ENCODE peak calls at places on chromosomes 5 and 9, in five cellular contexts. W is fibroblast of pulmonary artery, I is AG09309, R is astrocyte of the spinal cord, K is left ventricle myocardium inferior. V is an unnamed sample.

GRCh38 chr5:51380603-51381207 is 2.5 kb upstream of the ISL1 start:
- DNase-seq in W (peak), I (no peak), R (no peak), K (no peak), V (peak)

GRCh38 chr5:158648631-158649030 is 451.1 kb downstream of the EBF1 start:
- DNase-seq in W (no peak), K (no peak), I (no peak), R (no peak), V (no peak)

GRCh38 chr5:89968870-89969472 is 440.6 kb downstream of the CETN3 start:
- DNase-seq in R (peak), I (no peak), K (no peak), W (peak), V (no peak)

GRCh38 chr5:1010641-1011046 is 2.0 kb downstream of the NKD2 start:
- DNase-seq in I (no peak), R (no peak), K (peak), W (no peak), V (no peak)

GRCh38 chr5:112574566-112574965 is 155.5 kb upstream of the EPB41L4A start:
- DNase-seq in W (no peak), I (no peak), K (no peak), R (no peak), V (no peak)

GRCh38 chr9:33131505-33132248 is 35.5 kb downstream of the B4GALT1 start:
- DNase-seq in I (no peak), W (no peak), K (no peak), R (no peak), V (no peak)

GRCh38 chr5:89279458-89280036 is 396.6 kb upstream of the MEF2C start:
- DNase-seq in K (no peak), R (no peak), W (no peak), I (no peak), V (no peak)

GRCh38 chr5:148418511-148418910 is 34.8 kb downstream of the FBXO38 start:
- DNase-seq in W (no peak), K (no peak), R (no peak), I (no peak), V (no peak)

GRCh38 chr9:18489861-18490260 is 15.9 kb downstream of the ADAMTSL1 start:
- DNase-seq in R (peak), I (peak), K (no peak), W (peak), V (no peak)

GRCh38 chr5:68305223-68305865 is 89.8 kb downstream of the PIK3R1 start:
- DNase-seq in K (peak), R (no peak), I (no peak), W (no peak), V (no peak)

GRCh38 chr9:136190656-136191548 is 14.0 kb downstream of the LHX3 start:
- DNase-seq in K (no peak), R (no peak), I (no peak), W (no peak), V (no peak)

GRCh38 chr5:93705896-93706295 is 35.5 kb downstream of the POU5F2 start:
- DNase-seq in W (no peak), I (no peak), K (no peak), R (peak), V (no peak)

GRCh38 chr5:67032921-67033664 is 163.5 kb downstream of the CD180 start:
- DNase-seq in K (no peak), I (peak), R (peak), W (peak), V (no peak)

GRCh38 chr5:132180134-132180745 is 47.4 kb downstream of the P4HA2 start:
- DNase-seq in R (peak), K (no peak), I (peak), W (peak), V (peak)

GRCh38 chr5:40367260-40367659 is 312.5 kb upstream of the PTGER4 start:
- DNase-seq in R (no peak), I (no peak), K (no peak), W (peak), V (no peak)

GRCh38 chr9:120924698-120925534 is 1.7 kb downstream of the TRAF1 start:
- DNase-seq in K (no peak), R (no peak), W (no peak), I (no peak), V (no peak)

GRCh38 chr5:91028518-91028956 is 354.6 kb downstream of the ARRDC3 start:
- DNase-seq in I (no peak), R (no peak), K (no peak), W (no peak), V (no peak)

GRCh38 chr5:170628691-170629565 is 125.1 kb downstream of the KCNIP1 start:
- DNase-seq in K (no peak), I (no peak), W (no peak), R (no peak), V (no peak)

GRCh38 chr9:125121156-125121555 is 22.2 kb downstream of the SCAI start:
- DNase-seq in W (no peak), R (no peak), K (no peak), I (no peak), V (no peak)

GRCh38 chr9:133509179-133510083 is 15.3 kb downstream of the MYMK start:
- DNase-seq in I (no peak), K (no peak), R (no peak), W (no peak), V (peak)

GRCh38 chr5:123732261-123732660 is 220.3 kb downstream of the CSNK1G3 start:
- DNase-seq in R (no peak), W (no peak), K (no peak), I (no peak), V (no peak)

GRCh38 chr5:169731221-169731620 is 94.1 kb downstream of the DOCK2 start:
- DNase-seq in I (no peak), R (no peak), K (no peak), W (no peak), V (no peak)

GRCh38 chr5:74261906-74262305 is 378.6 kb downstream of the ENC1 start:
- DNase-seq in I (no peak), W (no peak), R (no peak), K (no peak), V (no peak)

GRCh38 chr5:74262810-74263209 is 377.7 kb downstream of the ENC1 start:
- DNase-seq in I (no peak), W (no peak), K (no peak), R (no peak), V (no peak)

GRCh38 chr5:74257645-74258328 is 382.7 kb downstream of the ENC1 start:
- DNase-seq in W (peak), R (no peak), I (no peak), K (peak), V (peak)

GRCh38 chr5:74256947-74257573 is 383.5 kb downstream of the ENC1 start:
- DNase-seq in K (no peak), W (peak), I (no peak), R (no peak), V (no peak)

DNA sequence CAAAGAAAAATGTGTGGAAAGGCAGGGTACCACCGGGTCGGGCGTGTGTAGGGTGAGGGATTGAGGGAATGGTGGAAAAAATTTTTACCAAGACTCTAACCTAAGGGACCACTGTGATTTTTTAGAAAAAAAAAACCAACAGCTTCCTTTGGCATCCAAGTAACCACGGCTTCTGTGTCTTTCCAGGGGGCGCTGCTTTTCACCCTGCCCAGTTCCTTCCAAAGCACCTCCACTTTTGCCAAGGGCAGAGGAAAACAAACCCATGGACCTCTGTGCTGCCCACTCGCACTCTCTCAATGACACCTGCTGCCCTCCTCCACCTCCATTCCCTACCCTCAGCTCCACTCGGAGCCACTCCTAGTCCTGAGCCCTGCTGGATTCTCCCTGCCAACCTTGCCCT is 381.0 kb downstream of the ENC1 start:
- DNase-seq in I (no peak), R (no peak), K (no peak), W (no peak), V (no peak)
- TF ChIP-seq CTCF in I (no peak), R (no peak), K (no peak), W (no peak), V (no peak)

GRCh38 chr9:94002316-94003140 is 47.4 kb upstream of the BARX1 start:
- DNase-seq in K (no peak), W (peak), R (peak), I (no peak), V (peak)

GRCh38 chr9:93992830-93993229 is 37.7 kb upstream of the BARX1 start:
- DNase-seq in W (no peak), R (no peak), K (no peak), I (no peak), V (no peak)

GRCh38 chr9:93996367-93996766 is 41.2 kb upstream of the BARX1 start:
- DNase-seq in R (no peak), W (no peak), K (no peak), I (no peak), V (no peak)

GRCh38 chr9:93994132-93994531 is 39.0 kb upstream of the BARX1 start:
- DNase-seq in R (no peak), I (no peak), K (no peak), W (no peak), V (no peak)

GRCh38 chr9:93996863-93997262 is 41.7 kb upstream of the BARX1 start:
- DNase-seq in I (no peak), K (no peak), R (no peak), W (no peak), V (no peak)
- TF ChIP-seq CTCF in I (no peak), K (no peak), R (no peak), W (no peak), V (no peak)

GRCh38 chr9:92517046-92517445 is 18.7 kb downstream of the ECM2 start:
- DNase-seq in K (no peak), W (no peak), I (no peak), R (no peak), V (no peak)

GRCh38 chr9:92513349-92513748 is 22.4 kb downstream of the ECM2 start:
- DNase-seq in W (no peak), I (no peak), K (no peak), R (no peak), V (no peak)

GRCh38 chr9:92514635-92515034 is 21.2 kb downstream of the ECM2 start:
- DNase-seq in R (no peak), K (no peak), I (no peak), W (no peak), V (no peak)

GRCh38 chr9:92510747-92511146 is 25.0 kb downstream of the ECM2 start:
- DNase-seq in K (no peak), W (no peak), R (no peak), I (no peak), V (no peak)

GRCh38 chr9:92512622-92513021 is 23.2 kb downstream of the ECM2 start:
- DNase-seq in I (no peak), R (peak), W (no peak), K (no peak), V (no peak)
- TF ChIP-seq CTCF in I (no peak), R (no peak), W (no peak), K (no peak), V (no peak)

GRCh38 chr9:128103589-128103962 is 24.0 kb downstream of the PTGES2 start:
- DNase-seq in R (no peak), I (no peak), K (no peak), W (no peak), V (no peak)
- TF ChIP-seq CTCF in R (peak), I (no peak), K (no peak), W (peak), V (peak)

GRCh38 chr5:120550358-120550757 is 86.3 kb downstream of the PRR16 start:
- DNase-seq in R (no peak), W (no peak), I (no peak), K (no peak), V (no peak)

GRCh38 chr5:120552638-120553037 is 88.5 kb downstream of the PRR16 start:
- DNase-seq in I (no peak), K (no peak), R (peak), W (no peak), V (peak)

GRCh38 chr5:120555345-120555744 is 91.2 kb downstream of the PRR16 start:
- DNase-seq in W (no peak), I (no peak), K (no peak), R (no peak), V (no peak)
- TF ChIP-seq CTCF in W (no peak), I (no peak), K (no peak), R (no peak), V (no peak)

DNA sequence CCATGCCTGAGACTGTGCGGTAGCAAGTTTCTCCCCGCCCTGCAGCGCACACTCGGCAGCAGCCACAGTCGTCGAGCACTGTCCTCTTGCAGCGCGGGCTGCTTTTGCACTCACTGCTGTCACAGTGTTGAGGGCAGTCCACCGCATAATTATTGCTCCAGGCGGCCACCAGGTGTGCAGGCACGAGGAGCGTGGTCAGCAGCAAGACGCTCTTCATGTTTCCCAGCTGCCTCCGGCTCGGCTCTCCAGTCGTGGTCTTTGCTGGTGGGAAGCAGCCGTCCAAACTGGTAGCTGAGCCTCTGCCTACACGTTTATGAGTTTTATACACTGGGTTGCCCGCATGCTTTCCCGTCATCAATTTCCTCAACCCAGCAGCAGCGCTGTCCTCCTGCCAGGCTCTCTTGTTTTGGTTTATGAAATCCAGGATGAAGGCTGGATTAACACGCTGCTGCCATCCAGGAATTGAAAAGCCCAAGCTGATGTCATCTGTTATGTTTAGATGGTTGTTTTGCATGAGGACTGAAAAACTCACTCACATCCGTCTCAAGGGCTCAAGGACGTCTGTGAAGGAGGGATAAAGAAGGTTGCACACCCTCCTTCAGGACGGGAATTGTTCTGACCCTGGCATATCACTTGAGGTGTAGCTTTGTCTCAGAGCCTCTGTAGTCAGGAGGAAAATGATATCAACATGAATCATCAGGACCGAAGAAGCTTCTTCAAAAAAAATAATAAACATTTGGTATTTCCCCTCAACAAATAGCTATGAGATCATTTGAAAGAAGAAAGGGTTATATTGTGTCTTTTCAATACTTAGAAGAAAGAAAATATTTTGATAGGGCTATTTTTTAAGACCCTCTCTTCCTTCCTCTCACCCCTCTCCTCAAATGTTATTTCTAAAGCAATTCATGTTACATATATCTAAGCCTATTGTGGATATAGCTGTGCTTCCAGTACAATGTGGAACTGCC is at the start of gene ESM1:
- DNase-seq in K (no peak), I (peak), W (peak), R (peak), V (peak)
- TF ChIP-seq CTCF in K (no peak), I (peak), W (no peak), R (no peak), V (no peak)

DNA sequence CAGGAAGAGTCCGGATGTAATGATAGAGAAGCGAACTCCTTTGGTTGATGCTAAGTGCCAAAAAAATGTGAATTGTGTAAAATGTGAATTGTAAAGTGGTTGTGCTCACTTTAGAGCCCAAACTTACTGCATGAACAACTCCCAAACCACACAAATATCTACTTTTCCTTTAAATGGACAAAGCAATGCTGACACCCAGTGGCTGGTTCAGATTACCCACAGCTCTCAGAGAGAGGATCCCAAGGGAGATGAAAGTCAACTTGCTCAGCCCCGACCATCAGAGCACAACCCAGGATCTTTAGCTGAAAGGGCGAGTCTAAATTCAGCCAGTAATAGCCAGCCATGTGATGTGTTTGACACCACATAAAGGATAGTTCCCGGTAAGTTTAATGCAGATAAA is 133.7 kb downstream of the NMUR2 start:
- DNase-seq in W (peak), R (peak), I (no peak), K (no peak), V (peak)
- TF ChIP-seq CTCF in W (no peak), R (peak), I (no peak), K (peak), V (peak)

GRCh38 chr5:155049569-155050383 is 36.2 kb downstream of the KIF4B start:
- DNase-seq in I (no peak), R (peak), W (peak), K (no peak), V (peak)
- TF ChIP-seq CTCF in I (peak), R (peak), W (peak), K (peak), V (peak)

V was measured in MCF 10A.